ENCODE peak calls at places on chromosomes 7 and 10, in six cellular contexts. E is lung, Y is uterus, K is fibroblast of lung, B is body of pancreas, U is dorsolateral prefrontal cortex. I is an unnamed sample.
A peak's percentile ranks its signal among the peaks of the same experiment; 100 is the strongest.

GRCh38 chr10:47314416-47314970 is 7.8 kb upstream of the GDF2 start:
- DNase-seq in E (no peak), Y (no peak), K (no peak), B (no peak), U (peak; percentile 21), I (no peak)

GRCh38 chr10:69901623-69902505 is 100.2 kb downstream of the COL13A1 start:
- DNase-seq in E (peak; percentile 36), Y (peak; percentile 49), K (peak; percentile 39), B (peak; percentile 47), U (no peak), I (no peak)

GRCh38 chr7:53238021-53238605 is 202.7 kb downstream of the POM121L12 start:
- DNase-seq in E (no peak), Y (no peak), K (no peak), B (no peak), U (no peak), I (peak; percentile 40)

GRCh38 chr7:87110778-87111177 is 41.5 kb upstream of the DMTF1 start:
- DNase-seq in E (no peak), Y (no peak), K (peak; percentile 62), B (no peak), U (no peak), I (no peak)

GRCh38 chr10:126384269-126384873 is 3.9 kb downstream of the ADAM12 start:
- DNase-seq in E (no peak), Y (no peak), K (peak; percentile 99), B (no peak), U (no peak), I (no peak)

GRCh38 chr10:42963302-42963701 is 113.6 kb upstream of the RET start:
- DNase-seq in E (no peak), Y (no peak), K (no peak), B (no peak), U (no peak), I (peak; percentile 16)

GRCh38 chr7:41027428-41028115 is 675.3 kb downstream of the INHBA start:
- DNase-seq in E (no peak), Y (no peak), K (peak; percentile 100), B (no peak), U (no peak), I (no peak)

GRCh38 chr7:47757946-47758371 is 176.0 kb upstream of the TNS3 start:
- DNase-seq in E (peak; percentile 49), Y (peak; percentile 81), K (peak; percentile 92), B (peak; percentile 42), U (peak; percentile 84), I (peak; percentile 88)

GRCh38 chr10:49749144-49749543 is 13.0 kb downstream of the OGDHL start:
- DNase-seq in E (no peak), Y (no peak), K (no peak), B (no peak), U (no peak), I (no peak)

GRCh38 chr7:65373608-65374351 is at the start of gene ZNF92:
- DNase-seq in E (peak; percentile 98), Y (peak; percentile 93), K (peak; percentile 91), B (peak; percentile 97), U (peak; percentile 98), I (peak; percentile 99)

GRCh38 chr7:99359465-99360154 is 14.9 kb upstream of the ARPC1B start:
- DNase-seq in E (no peak), Y (no peak), K (no peak), B (no peak), U (no peak), I (no peak)

GRCh38 chr7:25636871-25637283 is 408.6 kb upstream of the NPVF start:
- DNase-seq in E (no peak), Y (no peak), K (no peak), B (no peak), U (no peak), I (no peak)

GRCh38 chr10:72893136-72893798 is at the start of gene OIT3:
- DNase-seq in E (no peak), Y (no peak), K (no peak), B (no peak), U (no peak), I (no peak)

GRCh38 chr7:96449094-96449493 is 127.2 kb upstream of the SLC25A13 start:
- DNase-seq in E (no peak), Y (no peak), K (no peak), B (no peak), U (no peak), I (no peak)

GRCh38 chr10:69721690-69722310 is 79.9 kb upstream of the COL13A1 start:
- DNase-seq in E (peak; percentile 57), Y (no peak), K (peak; percentile 41), B (no peak), U (no peak), I (no peak)

GRCh38 chr7:105791926-105792325 is 84.5 kb downstream of the ATXN7L1 start:
- DNase-seq in E (no peak), Y (no peak), K (no peak), B (no peak), U (no peak), I (no peak)

GRCh38 chr7:159050703-159051102 is 94.0 kb downstream of the VIPR2 start:
- DNase-seq in E (no peak), Y (no peak), K (no peak), B (no peak), U (no peak), I (no peak)

GRCh38 chr10:52215745-52216361 is 98.2 kb upstream of the DKK1 start:
- DNase-seq in E (peak; percentile 36), Y (peak; percentile 37), K (peak; percentile 52), B (peak; percentile 72), U (no peak), I (no peak)

GRCh38 chr10:112282086-112282485 is 1.1 kb upstream of the TECTB start:
- DNase-seq in E (no peak), Y (no peak), K (no peak), B (no peak), U (no peak), I (no peak)

GRCh38 chr10:31129261-31129660 is 97.6 kb upstream of the ZNF438 start:
- DNase-seq in E (no peak), Y (peak; percentile 90), K (peak; percentile 94), B (peak; percentile 42), U (peak; percentile 52), I (no peak)

GRCh38 chr10:97583476-97583875 is 713 bp upstream of the HOGA1 start:
- DNase-seq in E (no peak), Y (no peak), K (no peak), B (no peak), U (no peak), I (no peak)

GRCh38 chr10:97584060-97584797 is at the start of gene HOGA1:
- DNase-seq in E (peak; percentile 58), Y (peak; percentile 51), K (peak; percentile 72), B (peak; percentile 87), U (peak; percentile 88), I (no peak)

GRCh38 chr10:97585439-97585811 is 1.2 kb downstream of the HOGA1 start:
- DNase-seq in E (no peak), Y (no peak), K (no peak), B (no peak), U (no peak), I (no peak)

GRCh38 chr10:97587183-97587582 is 2.3 kb upstream of the C10orf62 start:
- DNase-seq in E (no peak), Y (no peak), K (no peak), B (no peak), U (no peak), I (no peak)

DNA sequence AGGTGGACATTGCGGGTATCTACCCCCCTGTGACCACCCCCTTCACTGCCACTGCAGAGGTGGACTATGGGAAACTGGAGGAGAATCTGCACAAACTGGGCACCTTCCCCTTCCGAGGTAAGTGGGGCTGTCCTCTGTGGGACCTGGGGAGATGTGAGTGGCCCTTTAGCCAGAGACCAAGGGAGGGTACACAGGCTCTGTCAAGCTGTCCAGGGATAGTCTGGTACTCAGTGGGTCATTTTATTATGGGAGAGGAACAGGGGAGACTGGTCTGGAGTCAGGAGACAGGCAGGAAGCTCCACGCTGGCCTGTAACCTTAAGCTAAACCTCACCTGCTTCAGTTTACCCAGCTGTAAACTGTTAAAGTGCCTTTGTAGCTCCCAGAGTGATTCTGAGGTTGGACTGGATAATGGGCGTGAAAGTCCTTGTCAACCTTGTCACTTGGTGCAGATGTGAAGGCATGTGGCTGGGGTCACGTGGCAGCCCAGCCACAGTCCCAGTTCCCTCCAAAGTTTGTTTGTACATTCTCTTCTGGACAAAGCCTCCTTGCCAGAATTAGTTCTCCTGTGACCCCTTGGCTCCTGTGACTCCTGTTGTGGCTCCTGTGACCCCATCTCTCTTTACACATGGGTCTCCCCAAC is 729 bp downstream of the HOGA1 start:
- DNase-seq in E (no peak), Y (no peak), K (no peak), B (no peak), U (no peak), I (no peak)
- H3K4me3 ChIP-seq in E (no peak overlapping the region), Y (no peak overlapping the region), K (no peak overlapping the region), B (no peak overlapping the region), U (peak overlapping the region; percentile 43), I (no peak overlapping the region)

DNA sequence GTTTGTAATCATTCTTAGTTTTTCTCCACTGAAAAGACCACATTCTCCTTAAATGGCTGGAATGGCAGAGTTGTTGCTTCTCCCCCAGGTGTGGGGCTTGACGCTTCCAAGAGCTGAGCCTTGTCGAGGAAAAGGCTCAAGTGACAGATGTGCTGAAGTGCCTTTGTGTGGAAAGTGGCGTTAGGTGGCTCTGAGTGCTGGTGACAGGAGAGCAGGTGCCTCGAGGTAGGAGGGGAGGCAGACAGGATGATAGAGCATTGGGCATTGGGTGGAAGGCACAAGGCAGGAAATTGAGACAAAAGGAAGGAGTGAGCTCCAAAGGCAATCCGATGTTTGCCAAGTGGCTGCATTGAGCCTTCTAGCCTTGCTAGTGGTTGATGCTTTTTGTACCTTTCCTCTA is 6.7 kb downstream of the KIAA1217 start:
- DNase-seq in E (no peak), Y (no peak), K (no peak), B (no peak), U (no peak), I (no peak)
- H3K4me3 ChIP-seq in E (no peak overlapping the region), Y (no peak overlapping the region), K (no peak overlapping the region), B (no peak overlapping the region), U (no peak overlapping the region), I (no peak overlapping the region)

GRCh38 chr10:113712755-113713154 is 33.0 kb downstream of the CASP7 start:
- DNase-seq in E (no peak), Y (no peak), K (no peak), B (no peak), U (no peak), I (no peak)
- H3K4me3 ChIP-seq in E (no peak overlapping the region), Y (no peak overlapping the region), K (no peak overlapping the region), B (no peak overlapping the region), U (no peak overlapping the region), I (no peak overlapping the region)

GRCh38 chr7:4714161-4714700 is 32.1 kb downstream of the FOXK1 start:
- DNase-seq in E (no peak), Y (no peak), K (no peak), B (no peak), U (no peak), I (no peak)
- H3K4me3 ChIP-seq in E (no peak overlapping the region), Y (no peak overlapping the region), K (no peak overlapping the region), B (no peak overlapping the region), U (no peak overlapping the region), I (no peak overlapping the region)

GRCh38 chr10:78211476-78212110 is 177.9 kb downstream of the RPS24 start:
- DNase-seq in E (no peak), Y (no peak), K (peak; percentile 54), B (peak; percentile 28), U (peak; percentile 65), I (no peak)
- H3K4me3 ChIP-seq in E (no peak overlapping the region), Y (no peak overlapping the region), K (no peak overlapping the region), B (no peak overlapping the region), U (no peak overlapping the region), I (no peak overlapping the region)

GRCh38 chr7:2059964-2060700 is 172.6 kb downstream of the MAD1L1 start:
- DNase-seq in E (no peak), Y (no peak), K (no peak), B (no peak), U (no peak), I (no peak)
- H3K4me3 ChIP-seq in E (no peak overlapping the region), Y (no peak overlapping the region), K (no peak overlapping the region), B (no peak overlapping the region), U (no peak overlapping the region), I (no peak overlapping the region)

I was measured in lower leg skin.